ENCODE peak calls at places on chromosomes 1 and 21, in eight cellular contexts. M is heart left ventricle, A is IMR-90, N is uterus, F is breast epithelium, G is GM12891, T is ovary, R is right lobe of liver. X is an unnamed sample.

GRCh38 chr1:69862906-69863305 is 295.2 kb downstream of the LRRC7 start:
- DNase-seq in M (no peak), A (no peak), N (no peak), F (no peak), G (no peak), T (no peak), R (no peak), X (no peak)

GRCh38 chr1:205672929-205673328 is 7.4 kb downstream of the SLC45A3 start:
- DNase-seq in M (no peak), A (no peak), N (no peak), F (no peak), G (no peak), T (no peak), R (peak), X (no peak)

GRCh38 chr1:153570874-153571273 is 5.2 kb upstream of the S100A2 start:
- DNase-seq in M (no peak), A (no peak), N (no peak), F (no peak), G (no peak), T (no peak), R (no peak), X (no peak)

GRCh38 chr1:24896176-24896575 is 33.9 kb downstream of the RUNX3 start:
- DNase-seq in M (peak), A (no peak), N (no peak), F (no peak), G (no peak), T (no peak), R (peak), X (no peak)

GRCh38 chr1:24643362-24644346 is 552 bp downstream of the SRRM1 start:
- DNase-seq in M (no peak), A (no peak), N (no peak), F (no peak), G (peak), T (no peak), R (no peak), X (no peak)

GRCh38 chr1:33435096-33435820 is 4.4 kb upstream of the PHC2 start:
- DNase-seq in M (no peak), A (peak), N (no peak), F (no peak), G (no peak), T (no peak), R (no peak), X (no peak)

GRCh38 chr1:20149601-20150325 is 10.6 kb downstream of the PLA2G2F start:
- DNase-seq in M (no peak), A (no peak), N (no peak), F (no peak), G (no peak), T (no peak), R (no peak), X (no peak)

GRCh38 chr21:34688145-34688544 is 19.4 kb downstream of the CLIC6 start:
- DNase-seq in M (no peak), A (no peak), N (no peak), F (no peak), G (no peak), T (no peak), R (no peak), X (no peak)

GRCh38 chr1:28180310-28181305 is 4.1 kb upstream of the PTAFR start:
- DNase-seq in M (no peak), A (no peak), N (no peak), F (no peak), G (no peak), T (no peak), R (peak), X (no peak)

GRCh38 chr1:99580451-99580850 is 65.5 kb upstream of the PALMD start:
- DNase-seq in M (peak), A (no peak), N (peak), F (peak), G (no peak), T (no peak), R (no peak), X (no peak)

GRCh38 chr1:86957206-86957605 is 42.8 kb downstream of the HS2ST1 start:
- DNase-seq in M (no peak), A (peak), N (no peak), F (no peak), G (no peak), T (no peak), R (no peak), X (no peak)

GRCh38 chr1:21311016-21311415 is 20.8 kb upstream of the ECE1 start:
- DNase-seq in M (no peak), A (no peak), N (no peak), F (peak), G (no peak), T (no peak), R (no peak), X (no peak)

GRCh38 chr1:203025721-203026665 is at the start of gene PPFIA4:
- DNase-seq in M (peak), A (peak), N (peak), F (peak), G (peak), T (peak), R (peak), X (peak)
- TF ChIP-seq POLR2A in M (peak), A (no peak), N (no peak), F (peak), G (peak), T (no peak), R (no peak), X (no peak)

GRCh38 chr1:234604726-234605492 is 5.1 kb downstream of the IRF2BP2 start:
- DNase-seq in M (no peak), A (peak), N (no peak), F (no peak), G (no peak), T (no peak), R (no peak), X (peak)
- TF ChIP-seq POLR2A in M (no peak), A (no peak), N (no peak), F (no peak), G (peak), T (no peak), R (peak), X (peak)

GRCh38 chr1:29235955-29236742 is at the start of gene PTPRU:
- DNase-seq in M (peak), A (peak), N (peak), F (peak), G (peak), T (peak), R (peak), X (peak)
- TF ChIP-seq POLR2A in M (peak), A (peak), N (no peak), F (no peak), G (no peak), T (peak), R (peak), X (no peak)

GRCh38 chr1:213050745-213051126 is 305 bp upstream of the RPS6KC1 start:
- DNase-seq in M (no peak), A (no peak), N (no peak), F (no peak), G (no peak), T (no peak), R (no peak), X (no peak)

GRCh38 chr1:213051881-213052202 is 801 bp downstream of the RPS6KC1 start:
- DNase-seq in M (no peak), A (no peak), N (no peak), F (no peak), G (no peak), T (no peak), R (no peak), X (peak)

GRCh38 chr1:213049232-213049631 is 1.8 kb upstream of the RPS6KC1 start:
- DNase-seq in M (no peak), A (no peak), N (no peak), F (no peak), G (no peak), T (no peak), R (no peak), X (peak)

GRCh38 chr1:213053455-213053854 is 2.4 kb downstream of the RPS6KC1 start:
- DNase-seq in M (no peak), A (no peak), N (no peak), F (no peak), G (no peak), T (no peak), R (no peak), X (peak)

DNA sequence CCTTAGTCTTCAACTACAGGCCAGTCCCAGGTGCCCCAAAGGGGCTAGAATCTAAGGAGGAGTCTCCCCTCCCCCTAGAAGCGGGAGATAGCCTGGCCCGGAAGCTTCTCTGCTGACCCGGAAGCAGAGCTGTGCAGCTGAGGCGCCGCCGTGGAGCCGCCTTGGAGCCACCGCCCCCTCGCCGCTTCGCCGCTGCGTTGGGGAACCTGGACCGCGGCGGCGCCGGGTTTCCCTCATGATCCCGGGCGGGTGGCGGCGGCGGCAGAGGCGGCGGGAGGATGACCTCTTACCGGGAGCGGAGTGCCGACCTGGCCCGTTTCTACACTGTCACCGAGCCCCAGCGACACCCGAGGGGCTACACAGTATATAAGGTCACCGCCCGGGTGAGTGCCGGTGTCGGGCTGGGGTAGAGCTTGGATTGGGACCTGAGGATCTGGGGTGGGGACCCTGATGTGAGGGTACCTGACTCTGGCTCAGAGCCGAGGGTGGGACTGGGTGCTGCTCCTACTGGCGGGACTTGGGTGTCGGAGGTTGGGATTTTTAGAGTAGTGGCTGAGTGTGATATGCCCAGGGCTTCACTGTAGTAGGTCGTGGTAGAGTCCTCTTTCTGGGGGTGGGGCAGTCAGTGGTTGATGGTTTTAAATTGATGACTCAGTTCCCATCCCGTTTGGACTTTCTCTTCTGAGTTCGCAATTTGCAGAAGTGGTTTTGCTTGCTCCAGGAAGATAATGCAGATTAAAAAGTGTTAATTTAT is at the start of gene RPS6KC1:
- DNase-seq in M (peak), A (peak), N (peak), F (peak), G (peak), T (peak), R (peak), X (peak)
- TF ChIP-seq POLR2A in M (no peak), A (no peak), N (no peak), F (no peak), G (peak), T (no peak), R (peak), X (peak)

DNA sequence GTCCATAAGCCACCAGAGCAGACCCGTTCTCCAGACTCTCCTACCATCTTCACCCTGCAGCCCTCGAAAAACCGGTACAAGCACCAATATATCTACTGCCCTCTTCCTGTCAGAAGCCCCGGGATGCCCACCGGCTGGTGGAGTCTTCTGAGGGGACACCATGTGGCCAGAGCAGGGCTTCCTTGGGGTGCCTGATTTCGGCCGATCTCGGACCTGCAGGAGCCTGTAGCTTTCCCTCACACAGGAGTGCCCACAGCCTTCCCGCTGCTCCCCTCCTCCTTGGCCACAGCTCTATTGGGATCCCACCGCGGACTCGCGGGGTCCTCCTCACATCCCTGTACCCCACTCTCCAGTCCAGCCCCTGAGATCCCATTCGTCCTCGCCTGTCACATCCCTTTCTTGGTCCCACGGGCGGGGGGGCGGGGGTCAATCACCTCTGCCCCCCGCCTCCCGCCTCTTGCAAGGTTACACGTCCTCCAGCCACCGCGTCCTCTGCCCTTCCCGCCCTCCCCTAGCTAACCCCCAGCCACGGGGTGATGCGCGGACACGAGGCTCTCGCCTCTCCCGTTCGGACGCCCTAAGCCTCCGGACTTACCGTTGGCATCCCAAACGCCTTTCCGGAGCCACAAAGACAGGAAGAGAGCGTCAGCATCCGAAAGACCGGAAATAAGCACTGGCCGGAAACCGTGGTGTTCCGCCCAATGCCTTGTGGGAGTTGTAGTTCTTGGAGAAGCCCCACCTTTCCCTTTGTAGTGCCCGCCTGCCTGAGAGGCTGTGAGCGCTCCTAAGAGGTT is at the start of gene SSR2:
- DNase-seq in M (peak), A (peak), N (peak), F (peak), G (peak), T (peak), R (peak), X (peak)
- TF ChIP-seq POLR2A in M (peak), A (peak), N (peak), F (no peak), G (peak), T (peak), R (peak), X (peak)

X was measured in erythroblast.